ENCODE peak calls at places on chromosome 20, in five cellular contexts. E is A172; K is stimulated activated CD8-positive, alpha-beta memory T cell treated with anti-CD3 and anti-CD28 coated beads, Interleukin-12 subunit alpha, Interleukin-12 subunit beta, amount 100 ng/mL, for 4 hours; G is cardiac muscle cell; M is fibroblast of mammary gland. Y is an unnamed sample.

GRCh38 chr20:18279231-18279630 is 9.1 kb upstream of the ZNF133 start:
- DNase-seq in M (peak), K (no peak), G (no peak), E (no peak), Y (no peak)

GRCh38 chr20:24838551-24839530 is 110.2 kb upstream of the CST7 start:
- DNase-seq in G (peak), E (peak), K (no peak), M (peak), Y (no peak)

GRCh38 chr20:21272279-21272678 is 30.9 kb upstream of the XRN2 start:
- DNase-seq in K (no peak), M (peak), G (no peak), E (peak), Y (no peak)

GRCh38 chr20:31740208-31740607 is 1.1 kb downstream of the TPX2 start:
- DNase-seq in G (peak), M (peak), E (peak), K (no peak), Y (no peak)

GRCh38 chr20:63253438-63254236 is 626 bp downstream of the NKAIN4 start:
- DNase-seq in K (no peak), E (no peak), M (no peak), G (no peak), Y (no peak)

GRCh38 chr20:64065062-64065972 is 2.3 kb downstream of the TCEA2 start:
- DNase-seq in G (no peak), E (no peak), M (no peak), K (no peak), Y (no peak)

GRCh38 chr20:1810926-1811620 is 84.1 kb upstream of the SIRPA start:
- DNase-seq in E (no peak), M (peak), G (peak), K (no peak), Y (no peak)

GRCh38 chr20:11120451-11120850 is 446.7 kb upstream of the JAG1 start:
- DNase-seq in K (no peak), G (no peak), M (peak), E (no peak), Y (no peak)

GRCh38 chr20:909641-910040 is 6.5 kb downstream of the ANGPT4 start:
- DNase-seq in G (no peak), K (no peak), E (no peak), M (no peak), Y (no peak)

GRCh38 chr20:33275215-33275614 is 7.8 kb upstream of the BPIFB1 start:
- DNase-seq in E (no peak), K (no peak), M (no peak), G (no peak), Y (no peak)

GRCh38 chr20:5766085-5766764 is 16.0 kb downstream of the SHLD1 start:
- DNase-seq in E (no peak), G (no peak), M (no peak), K (no peak), Y (peak)

GRCh38 chr20:48600470-48600945 is 227.3 kb downstream of the PREX1 start:
- DNase-seq in G (no peak), E (no peak), K (no peak), M (no peak), Y (no peak)

GRCh38 chr20:44858959-44859358 is 26.5 kb upstream of the YWHAB start:
- DNase-seq in E (no peak), G (peak), K (no peak), M (peak), Y (no peak)

GRCh38 chr20:46348972-46349741 is 40.9 kb upstream of the CDH22 start:
- DNase-seq in M (peak), E (peak), G (peak), K (no peak), Y (peak)

GRCh38 chr20:25389858-25390537 is 637 bp downstream of the ABHD12 start:
- DNase-seq in G (peak), K (peak), E (no peak), M (no peak), Y (peak)

GRCh38 chr20:8454137-8454712 is 322.2 kb downstream of the PLCB1 start:
- DNase-seq in G (peak), M (peak), K (no peak), E (peak), Y (peak)

GRCh38 chr20:44215125-44215524 is 4.6 kb upstream of the OSER1 start:
- DNase-seq in K (peak), G (peak), M (peak), E (peak), Y (peak)